ENCODE peak calls at places on chromosomes 3 and 15, in five cellular contexts. Q is IMR-90, T is neuronal stem cell, H is mesenchymal stem cell, N is H1. U is an unnamed sample.

GRCh38 chr15:69025320-69025719 is 10.8 kb downstream of the NOX5 start:
- DNase-seq in H (no peak), T (no peak), Q (peak; percentile 38), N (no peak), U (no peak)

GRCh38 chr3:81592101-81592500 is 169.3 kb downstream of the GBE1 start:
- DNase-seq in Q (peak; percentile 70), H (peak; percentile 12), T (no peak), N (no peak), U (no peak)

GRCh38 chr3:52182203-52182602 is 15.8 kb upstream of the ALAS1 start:
- DNase-seq in N (no peak), H (no peak), Q (no peak), T (no peak), U (no peak)

GRCh38 chr3:156010829-156011228 is 109.5 kb upstream of the KCNAB1 start:
- DNase-seq in N (no peak), H (no peak), Q (no peak), T (no peak), U (no peak)

GRCh38 chr15:57611938-57612337 is 20.2 kb downstream of the MYZAP start:
- DNase-seq in Q (no peak), T (no peak), H (no peak), N (no peak), U (no peak)

GRCh38 chr3:100076544-100077529 is 37.5 kb downstream of the FILIP1L start:
- DNase-seq in Q (no peak), T (no peak), H (peak; percentile 71), N (no peak), U (no peak)

GRCh38 chr15:76648732-76649444 is 256.3 kb downstream of the SCAPER start:
- DNase-seq in H (no peak), Q (no peak), T (no peak), N (no peak), U (peak; percentile 57)

GRCh38 chr15:41812820-41813375 is 15.0 kb upstream of the JMJD7 start:
- DNase-seq in N (no peak), Q (no peak), T (no peak), H (no peak), U (no peak)

GRCh38 chr3:61981005-61981404 is 392.3 kb downstream of the FEZF2 start:
- DNase-seq in N (no peak), T (no peak), Q (no peak), H (no peak), U (no peak)

GRCh38 chr15:48507416-48508065 is 138.0 kb downstream of the FBN1 start:
- DNase-seq in T (peak; percentile 37), N (no peak), Q (peak; percentile 60), H (peak; percentile 74), U (peak; percentile 37)

GRCh38 chr3:38251197-38251596 is 14.4 kb upstream of the SLC22A13 start:
- DNase-seq in T (no peak), N (no peak), H (no peak), Q (no peak), U (no peak)

GRCh38 chr15:50607129-50607528 is 60.7 kb upstream of the USP50 start:
- DNase-seq in N (no peak), T (no peak), H (no peak), Q (no peak), U (no peak)
- H3K4me2 ChIP-seq in N (no peak overlapping the region), T (no peak overlapping the region), H (no peak overlapping the region), Q (no peak overlapping the region), U (no peak overlapping the region)

GRCh38 chr3:29291982-29292363 is 11.1 kb downstream of the RBMS3 start:
- DNase-seq in N (no peak), T (no peak), Q (no peak), H (no peak), U (no peak)
- H2BK15ac ChIP-seq in N (no peak overlapping the region), T (no peak overlapping the region), Q (no peak overlapping the region), H (no peak overlapping the region), U (no peak overlapping the region)

DNA sequence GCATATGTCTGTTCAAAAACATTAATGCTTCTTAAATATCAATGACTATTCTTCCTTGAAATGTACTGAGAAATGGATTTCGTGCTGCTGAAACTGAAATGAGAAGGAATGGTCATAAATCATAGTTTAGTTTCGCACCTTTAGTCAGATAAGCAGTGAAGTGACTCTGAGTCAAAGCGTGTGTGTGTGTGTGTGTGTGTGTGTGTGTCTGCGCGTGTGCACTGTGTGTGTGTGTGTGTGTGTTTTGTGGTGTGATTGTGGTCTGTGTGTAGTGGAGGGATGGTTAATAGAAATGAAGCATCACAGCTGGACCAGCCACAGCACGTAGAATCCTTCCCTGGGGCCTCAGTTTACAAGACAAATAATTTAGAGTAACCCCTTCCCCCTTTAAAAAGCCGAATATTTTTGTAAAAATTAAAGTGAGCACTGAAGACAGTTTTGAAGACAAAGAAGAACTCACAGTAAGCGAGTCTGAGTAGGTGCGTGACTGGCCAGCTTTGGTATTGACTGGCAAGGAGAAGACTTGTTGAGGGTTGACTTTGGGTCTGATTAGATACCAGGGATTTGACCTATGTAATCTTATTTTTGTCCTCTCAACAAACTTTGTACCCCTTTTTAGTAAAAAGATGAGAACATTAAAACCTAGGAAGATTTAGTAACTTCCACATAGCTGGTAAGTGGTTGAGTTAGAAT is 202.0 kb upstream of the IL12A start:
- DNase-seq in H (peak; percentile 48), T (no peak), N (no peak), Q (no peak), U (no peak)
- H2AFZ ChIP-seq in H (no peak overlapping the region), T (no peak overlapping the region), N (no peak overlapping the region), Q (no peak overlapping the region), U (no peak overlapping the region)

GRCh38 chr3:95354494-95354893 is 1291.6 kb downstream of the NSUN3 start:
- DNase-seq in T (no peak), Q (no peak), N (no peak), H (no peak), U (no peak)

GRCh38 chr3:95356764-95357501 is 1294.1 kb downstream of the NSUN3 start:
- DNase-seq in H (no peak), N (no peak), T (no peak), Q (no peak), U (no peak)

GRCh38 chr3:95348879-95349278 is 1286.0 kb downstream of the NSUN3 start:
- DNase-seq in Q (no peak), N (no peak), T (no peak), H (no peak), U (no peak)

GRCh38 chr3:95350066-95350465 is 1287.2 kb downstream of the NSUN3 start:
- DNase-seq in H (no peak), Q (no peak), T (no peak), N (no peak), U (no peak)

GRCh38 chr3:95351158-95351557 is 1288.3 kb downstream of the NSUN3 start:
- DNase-seq in H (no peak), Q (no peak), N (no peak), T (no peak), U (no peak)
- H3K4me2 ChIP-seq in H (no peak overlapping the region), Q (no peak overlapping the region), N (no peak overlapping the region), T (no peak overlapping the region), U (no peak overlapping the region)

GRCh38 chr15:32952062-32952461 is 234.3 kb downstream of the GREM1 start:
- DNase-seq in N (no peak), T (no peak), Q (peak; percentile 69), H (peak; percentile 10), U (no peak)
- H2BK15ac ChIP-seq in N (no peak overlapping the region), T (no peak overlapping the region), Q (peak overlapping the region; percentile 94), H (no peak overlapping the region), U (no peak overlapping the region)

DNA sequence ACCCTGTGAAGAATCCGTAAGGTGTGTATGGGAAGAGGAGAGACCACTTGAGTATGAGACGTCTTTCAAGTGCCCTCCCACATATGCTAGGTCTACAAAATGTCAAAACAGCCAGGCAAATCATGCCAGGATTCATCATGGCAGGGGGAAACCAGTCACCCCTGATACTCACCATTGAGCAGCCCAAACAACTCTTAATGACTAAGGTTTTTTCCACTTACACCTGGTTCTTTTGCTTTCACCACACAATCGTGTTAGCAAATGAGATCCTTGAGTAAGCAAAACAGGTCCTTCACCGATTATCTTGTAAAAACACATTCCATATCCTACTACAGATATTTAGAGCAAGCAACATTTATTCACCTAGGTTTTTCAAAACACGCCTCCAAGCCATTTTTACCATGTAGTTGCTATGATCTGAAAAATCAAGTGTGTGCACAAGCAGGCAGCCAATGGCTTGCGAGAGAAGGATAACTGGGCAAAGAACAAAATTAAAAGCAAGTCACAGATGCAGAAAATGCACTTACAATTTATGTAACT is 177.5 kb upstream of the LPP start:
- DNase-seq in N (no peak), H (no peak), Q (no peak), T (no peak), U (no peak)
- H2AFZ ChIP-seq in N (no peak overlapping the region), H (no peak overlapping the region), Q (no peak overlapping the region), T (no peak overlapping the region), U (no peak overlapping the region)

GRCh38 chr3:54257114-54257513 is 134.8 kb downstream of the CACNA2D3 start:
- DNase-seq in Q (no peak), T (no peak), H (no peak), N (no peak), U (no peak)

GRCh38 chr3:54264050-54264449 is 141.7 kb downstream of the CACNA2D3 start:
- DNase-seq in Q (no peak), H (no peak), N (no peak), T (no peak), U (no peak)

GRCh38 chr3:54262541-54262940 is 140.2 kb downstream of the CACNA2D3 start:
- DNase-seq in Q (no peak), H (no peak), N (no peak), T (no peak), U (no peak)

GRCh38 chr3:54262943-54263342 is 140.6 kb downstream of the CACNA2D3 start:
- DNase-seq in N (no peak), H (no peak), T (no peak), Q (no peak), U (no peak)
- H3K4me2 ChIP-seq in N (no peak overlapping the region), H (no peak overlapping the region), T (no peak overlapping the region), Q (no peak overlapping the region), U (no peak overlapping the region)